ENCODE peak calls at places on chromosome X, in five cellular contexts. One of them, this sample, is unnamed.

GRCh38 chrX:8084023-8084422 is 87.0 kb downstream of the VCX2 start:
- DNase-seq in GM20000: no peak
- DNase-seq in fibroblast of pulmonary artery: peak
- DNase-seq in lower lobe of right lung: no peak
- DNase-seq in CD8-positive, alpha-beta memory T cell: no peak
- DNase-seq in this sample: no peak

GRCh38 chrX:136059350-136059749 is 74.1 kb downstream of the SLC9A6 start:
- DNase-seq in fibroblast of pulmonary artery: no peak
- DNase-seq in lower lobe of right lung: no peak
- DNase-seq in GM20000: no peak
- DNase-seq in CD8-positive, alpha-beta memory T cell: no peak
- DNase-seq in this sample: no peak

GRCh38 chrX:2401590-2402360 is 99.0 kb downstream of the DHRSX start:
- DNase-seq in fibroblast of pulmonary artery: no peak
- DNase-seq in lower lobe of right lung: no peak
- DNase-seq in CD8-positive, alpha-beta memory T cell: no peak
- DNase-seq in GM20000: no peak
- DNase-seq in this sample: no peak

GRCh38 chrX:149871940-149872339 is 9.0 kb upstream of the MAGEA8 start:
- DNase-seq in fibroblast of pulmonary artery: peak
- DNase-seq in CD8-positive, alpha-beta memory T cell: peak
- DNase-seq in lower lobe of right lung: no peak
- DNase-seq in GM20000: peak
- DNase-seq in this sample: peak

GRCh38 chrX:132677233-132677716 is 188.4 kb upstream of the MBNL3 start:
- DNase-seq in fibroblast of pulmonary artery: no peak
- DNase-seq in GM20000: no peak
- DNase-seq in CD8-positive, alpha-beta memory T cell: no peak
- DNase-seq in lower lobe of right lung: no peak
- DNase-seq in this sample: no peak

GRCh38 chrX:127873637-127874036 is 178.6 kb downstream of the ACTRT1 start:
- DNase-seq in lower lobe of right lung: no peak
- DNase-seq in GM20000: no peak
- DNase-seq in fibroblast of pulmonary artery: no peak
- DNase-seq in CD8-positive, alpha-beta memory T cell: no peak
- DNase-seq in this sample: no peak

GRCh38 chrX:24339911-24340310 is 20.5 kb upstream of the SUPT20HL1 start:
- DNase-seq in fibroblast of pulmonary artery: no peak
- DNase-seq in CD8-positive, alpha-beta memory T cell: no peak
- DNase-seq in lower lobe of right lung: no peak
- DNase-seq in GM20000: no peak
- DNase-seq in this sample: no peak

GRCh38 chrX:57282568-57282967 is 3.9 kb upstream of the FAAH2 start:
- DNase-seq in fibroblast of pulmonary artery: no peak
- DNase-seq in GM20000: no peak
- DNase-seq in lower lobe of right lung: no peak
- DNase-seq in CD8-positive, alpha-beta memory T cell: no peak
- DNase-seq in this sample: no peak

GRCh38 chrX:131068945-131069719 is 11.0 kb downstream of the ARHGAP36 start:
- DNase-seq in CD8-positive, alpha-beta memory T cell: no peak
- DNase-seq in fibroblast of pulmonary artery: peak
- DNase-seq in lower lobe of right lung: no peak
- DNase-seq in GM20000: peak
- DNase-seq in this sample: no peak

GRCh38 chrX:98194036-98194435 is 1310.3 kb downstream of the RPA4 start:
- DNase-seq in GM20000: no peak
- DNase-seq in fibroblast of pulmonary artery: no peak
- DNase-seq in CD8-positive, alpha-beta memory T cell: no peak
- DNase-seq in lower lobe of right lung: no peak
- DNase-seq in this sample: no peak

GRCh38 chrX:264634-265455 is 16.3 kb upstream of the PLCXD1 start:
- DNase-seq in GM20000: no peak
- DNase-seq in lower lobe of right lung: peak
- DNase-seq in CD8-positive, alpha-beta memory T cell: no peak
- DNase-seq in fibroblast of pulmonary artery: peak
- DNase-seq in this sample: no peak

GRCh38 chrX:41889317-41890025 is 33.9 kb downstream of the CASK start:
- DNase-seq in fibroblast of pulmonary artery: peak
- DNase-seq in lower lobe of right lung: no peak
- DNase-seq in GM20000: no peak
- DNase-seq in CD8-positive, alpha-beta memory T cell: no peak
- DNase-seq in this sample: no peak

GRCh38 chrX:96430756-96431455 is 253.7 kb upstream of the DIAPH2 start:
- DNase-seq in CD8-positive, alpha-beta memory T cell: no peak
- DNase-seq in lower lobe of right lung: no peak
- DNase-seq in fibroblast of pulmonary artery: no peak
- DNase-seq in GM20000: no peak
- DNase-seq in this sample: no peak

GRCh38 chrX:135543924-135544323 is 23.5 kb downstream of the INTS6L start:
- DNase-seq in CD8-positive, alpha-beta memory T cell: peak
- DNase-seq in lower lobe of right lung: no peak
- DNase-seq in fibroblast of pulmonary artery: no peak
- DNase-seq in GM20000: peak
- DNase-seq in this sample: no peak

GRCh38 chrX:69163936-69164741 is 1.1 kb downstream of the PJA1 start:
- DNase-seq in GM20000: peak
- DNase-seq in CD8-positive, alpha-beta memory T cell: peak
- DNase-seq in fibroblast of pulmonary artery: no peak
- DNase-seq in lower lobe of right lung: peak
- DNase-seq in this sample: peak

GRCh38 chrX:51747671-51748070 is 4.4 kb downstream of the GSPT2 start:
- DNase-seq in fibroblast of pulmonary artery: peak
- DNase-seq in lower lobe of right lung: no peak
- DNase-seq in GM20000: no peak
- DNase-seq in CD8-positive, alpha-beta memory T cell: no peak
- DNase-seq in this sample: no peak

GRCh38 chrX:153875391-153876111 is 10.4 kb downstream of the L1CAM start:
- DNase-seq in CD8-positive, alpha-beta memory T cell: peak
- DNase-seq in GM20000: peak
- DNase-seq in lower lobe of right lung: peak
- DNase-seq in fibroblast of pulmonary artery: peak
- DNase-seq in this sample: peak

GRCh38 chrX:15956684-15957083 is 102.1 kb upstream of the AP1S2 start:
- DNase-seq in CD8-positive, alpha-beta memory T cell: no peak
- DNase-seq in lower lobe of right lung: no peak
- DNase-seq in GM20000: no peak
- DNase-seq in fibroblast of pulmonary artery: peak
- DNase-seq in this sample: no peak

GRCh38 chrX:49175435-49175834 is 3.7 kb downstream of the PLP2 start:
- DNase-seq in lower lobe of right lung: no peak
- DNase-seq in CD8-positive, alpha-beta memory T cell: no peak
- DNase-seq in GM20000: no peak
- DNase-seq in fibroblast of pulmonary artery: no peak
- DNase-seq in this sample: no peak

GRCh38 chrX:9829308-9830267 is 43.4 kb downstream of the SHROOM2 start:
- DNase-seq in CD8-positive, alpha-beta memory T cell: no peak
- DNase-seq in GM20000: peak
- DNase-seq in lower lobe of right lung: no peak
- DNase-seq in fibroblast of pulmonary artery: peak
- DNase-seq in this sample: no peak

GRCh38 chrX:69189972-69190371 is 24.7 kb upstream of the PJA1 start:
- DNase-seq in fibroblast of pulmonary artery: peak
- DNase-seq in lower lobe of right lung: no peak
- DNase-seq in CD8-positive, alpha-beta memory T cell: no peak
- DNase-seq in GM20000: no peak
- DNase-seq in this sample: no peak

GRCh38 chrX:19799319-19800182 is 87.8 kb downstream of the SH3KBP1 start:
- DNase-seq in fibroblast of pulmonary artery: peak
- DNase-seq in CD8-positive, alpha-beta memory T cell: peak
- DNase-seq in GM20000: no peak
- DNase-seq in lower lobe of right lung: no peak
- DNase-seq in this sample: peak

GRCh38 chrX:20988804-20989203 is 385.4 kb upstream of the CNKSR2 start:
- DNase-seq in GM20000: no peak
- DNase-seq in fibroblast of pulmonary artery: no peak
- DNase-seq in CD8-positive, alpha-beta memory T cell: no peak
- DNase-seq in lower lobe of right lung: no peak
- DNase-seq in this sample: no peak

GRCh38 chrX:70452143-70452733 is 7.6 kb downstream of the DLG3 start:
- DNase-seq in lower lobe of right lung: peak
- DNase-seq in GM20000: peak
- DNase-seq in fibroblast of pulmonary artery: peak
- DNase-seq in CD8-positive, alpha-beta memory T cell: peak
- DNase-seq in this sample: peak

GRCh38 chrX:153775293-153775595 is 5.6 kb upstream of the SRPK3 start:
- DNase-seq in lower lobe of right lung: peak
- DNase-seq in CD8-positive, alpha-beta memory T cell: no peak
- DNase-seq in fibroblast of pulmonary artery: no peak
- DNase-seq in GM20000: no peak
- DNase-seq in this sample: no peak